ENCODE peak calls at places on chromosomes 2 and 18, in seven cellular contexts. B, R, P, F, O, C and X are unnamed samples.

GRCh38 chr2:15738225-15738546 is 146.5 kb downstream of the DDX1 start:
- DNase-seq in B (no peak), R (no peak), P (no peak), F (no peak), O (no peak), C (no peak), X (no peak)

GRCh38 chr2:36462311-36462710 is 106.7 kb downstream of the CRIM1 start:
- DNase-seq in B (no peak), R (no peak), P (no peak), F (no peak), O (no peak), C (peak), X (no peak)

GRCh38 chr2:237471457-237472186 is 15.4 kb upstream of the MLPH start:
- DNase-seq in B (no peak), R (peak), P (peak), F (no peak), O (no peak), C (peak), X (peak)

GRCh38 chr2:19648583-19648982 is 253.2 kb downstream of the TTC32 start:
- DNase-seq in B (no peak), R (peak), P (peak), F (no peak), O (no peak), C (peak), X (no peak)

GRCh38 chr2:237943395-237944094 is 23.3 kb upstream of the UBE2F start:
- DNase-seq in B (no peak), R (no peak), P (no peak), F (no peak), O (no peak), C (no peak), X (no peak)

GRCh38 chr2:54866868-54867267 is 143.4 kb downstream of the EML6 start:
- DNase-seq in B (no peak), R (no peak), P (no peak), F (no peak), O (no peak), C (no peak), X (no peak)

GRCh38 chr2:199216253-199216652 is 241.5 kb downstream of the SATB2 start:
- DNase-seq in B (no peak), R (no peak), P (no peak), F (no peak), O (no peak), C (no peak), X (no peak)

GRCh38 chr2:226489765-226490164 is 309.9 kb downstream of the IRS1 start:
- DNase-seq in B (peak), R (peak), P (peak), F (no peak), O (no peak), C (peak), X (no peak)

GRCh38 chr18:34122724-34123334 is 101.9 kb downstream of the NOL4 start:
- DNase-seq in B (peak), R (peak), P (peak), F (no peak), O (no peak), C (peak), X (peak)

GRCh38 chr2:102005989-102006885 is 14.5 kb downstream of the IL1R2 start:
- DNase-seq in B (no peak), R (peak), P (peak), F (no peak), O (no peak), C (peak), X (peak)

GRCh38 chr2:177983183-177983788 is 89.3 kb downstream of the PDE11A start:
- DNase-seq in B (peak), R (peak), P (peak), F (no peak), O (no peak), C (peak), X (peak)

GRCh38 chr2:10331702-10332401 is 29.1 kb downstream of the HPCAL1 start:
- DNase-seq in B (no peak), R (no peak), P (no peak), F (no peak), O (peak), C (no peak), X (no peak)

GRCh38 chr2:230921806-230922595 is 3.0 kb downstream of the GPR55 start:
- DNase-seq in B (no peak), R (no peak), P (no peak), F (no peak), O (peak), C (no peak), X (no peak)

GRCh38 chr2:24272907-24273306 is 87.4 kb downstream of the ITSN2 start:
- DNase-seq in B (no peak), R (no peak), P (no peak), F (no peak), O (no peak), C (no peak), X (no peak)

GRCh38 chr2:227717687-227718567 is at the start of gene SLC19A3:
- DNase-seq in B (peak), R (peak), P (peak), F (peak), O (peak), C (peak), X (peak)

GRCh38 chr18:53261241-53261640 is 921.2 kb downstream of the DCC start:
- DNase-seq in B (no peak), R (no peak), P (no peak), F (no peak), O (no peak), C (no peak), X (no peak)

GRCh38 chr2:36329746-36330145 is 25.8 kb upstream of the CRIM1 start:
- DNase-seq in B (no peak), R (peak), P (peak), F (no peak), O (no peak), C (peak), X (no peak)

GRCh38 chr2:11796190-11797171 is 50.0 kb downstream of the LPIN1 start:
- DNase-seq in B (peak), R (peak), P (no peak), F (no peak), O (no peak), C (no peak), X (no peak)

GRCh38 chr2:143034292-143035074 is 94.7 kb upstream of the ARHGAP15 start:
- DNase-seq in B (peak), R (peak), P (peak), F (peak), O (no peak), C (peak), X (peak)

GRCh38 chr2:24731923-24732322 is 61.3 kb downstream of the PTRHD1 start:
- DNase-seq in B (no peak), R (no peak), P (peak), F (no peak), O (no peak), C (no peak), X (no peak)

GRCh38 chr2:95043300-95043786 is 17.8 kb downstream of the MAL start:
- DNase-seq in B (peak), R (peak), P (peak), F (peak), O (no peak), C (peak), X (peak)

GRCh38 chr2:27208486-27209050 is 3.3 kb upstream of the ATRAID start:
- DNase-seq in B (no peak), R (no peak), P (no peak), F (no peak), O (no peak), C (no peak), X (no peak)

GRCh38 chr2:26652361-26653041 is 11.3 kb upstream of the CIB4 start:
- DNase-seq in B (peak), R (peak), P (no peak), F (no peak), O (peak), C (no peak), X (peak)

GRCh38 chr2:9975805-9976447 is 24.4 kb downstream of the GRHL1 start:
- DNase-seq in B (peak), R (peak), P (peak), F (no peak), O (no peak), C (peak), X (peak)

GRCh38 chr2:158923180-158923594 is 45.3 kb upstream of the TANC1 start:
- DNase-seq in B (no peak), R (peak), P (no peak), F (no peak), O (no peak), C (no peak), X (peak)

GRCh38 chr2:20291846-20292408 is 58.7 kb downstream of the PUM2 start:
- DNase-seq in B (no peak), R (peak), P (no peak), F (no peak), O (no peak), C (no peak), X (no peak)

GRCh38 chr2:240559271-240559670 is 886 bp upstream of the DUSP28 start:
- DNase-seq in B (no peak), R (no peak), P (no peak), F (no peak), O (no peak), C (no peak), X (no peak)

GRCh38 chr2:179963626-179964025 is 43.5 kb downstream of the CWC22 start:
- DNase-seq in B (peak), R (peak), P (no peak), F (no peak), O (no peak), C (peak), X (no peak)

GRCh38 chr18:14933049-14933851 is 185.3 kb downstream of the ANKRD30B start:
- DNase-seq in B (no peak), R (no peak), P (no peak), F (no peak), O (no peak), C (no peak), X (no peak)

GRCh38 chr2:12715878-12716249 is 872 bp upstream of the TRIB2 start:
- DNase-seq in B (no peak), R (peak), P (peak), F (peak), O (peak), C (peak), X (peak)

GRCh38 chr18:35580748-35581534 is 599 bp upstream of the GALNT1 start:
- DNase-seq in B (no peak), R (peak), P (peak), F (peak), O (peak), C (peak), X (peak)

DNA sequence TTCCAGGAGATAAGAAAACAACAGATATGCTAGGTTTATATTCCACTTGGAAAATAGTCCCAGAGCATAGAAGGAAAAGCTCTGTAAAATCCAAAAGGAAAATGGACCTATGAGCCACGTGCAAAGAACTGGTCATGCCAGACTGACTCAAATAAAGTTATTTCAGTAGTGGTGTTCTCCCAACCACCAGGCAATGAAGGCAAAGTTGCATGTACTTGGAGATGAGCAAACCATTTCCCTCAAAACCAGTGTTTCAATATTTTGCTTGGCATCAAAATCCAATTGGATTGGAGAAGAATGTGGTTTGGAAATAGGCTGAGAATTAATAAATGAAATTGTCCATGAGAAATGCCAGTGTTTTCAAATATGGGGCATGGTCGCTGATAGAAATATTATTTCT is 237.5 kb downstream of the ICOS start:
- DNase-seq in B (no peak), R (no peak), P (no peak), F (no peak), O (no peak), C (no peak), X (no peak)
- TF ChIP-seq CTCF in B (no peak), R (no peak), P (no peak), F (no peak), O (no peak), C (no peak), X (no peak)

GRCh38 chr18:703660-704018 is 8.8 kb downstream of the ENOSF1 start:
- DNase-seq in B (no peak), R (no peak), P (no peak), F (no peak), O (no peak), C (no peak), X (no peak)

GRCh38 chr18:706438-706837 is 6.0 kb downstream of the ENOSF1 start:
- DNase-seq in B (no peak), R (no peak), P (no peak), F (no peak), O (no peak), C (no peak), X (no peak)

GRCh38 chr18:697771-698170 is 14.7 kb downstream of the ENOSF1 start:
- DNase-seq in B (no peak), R (no peak), P (no peak), F (no peak), O (no peak), C (no peak), X (no peak)

GRCh38 chr18:708096-708495 is 4.3 kb downstream of the ENOSF1 start:
- DNase-seq in B (no peak), R (no peak), P (no peak), F (no peak), O (no peak), C (no peak), X (no peak)

GRCh38 chr18:702957-703659 is 9.3 kb downstream of the ENOSF1 start:
- DNase-seq in B (peak), R (peak), P (peak), F (no peak), O (no peak), C (peak), X (no peak)
- H3K4me3 ChIP-seq in B (peak), R (no peak), P (no peak), F (no peak), O (no peak), C (no peak), X (no peak)

DNA sequence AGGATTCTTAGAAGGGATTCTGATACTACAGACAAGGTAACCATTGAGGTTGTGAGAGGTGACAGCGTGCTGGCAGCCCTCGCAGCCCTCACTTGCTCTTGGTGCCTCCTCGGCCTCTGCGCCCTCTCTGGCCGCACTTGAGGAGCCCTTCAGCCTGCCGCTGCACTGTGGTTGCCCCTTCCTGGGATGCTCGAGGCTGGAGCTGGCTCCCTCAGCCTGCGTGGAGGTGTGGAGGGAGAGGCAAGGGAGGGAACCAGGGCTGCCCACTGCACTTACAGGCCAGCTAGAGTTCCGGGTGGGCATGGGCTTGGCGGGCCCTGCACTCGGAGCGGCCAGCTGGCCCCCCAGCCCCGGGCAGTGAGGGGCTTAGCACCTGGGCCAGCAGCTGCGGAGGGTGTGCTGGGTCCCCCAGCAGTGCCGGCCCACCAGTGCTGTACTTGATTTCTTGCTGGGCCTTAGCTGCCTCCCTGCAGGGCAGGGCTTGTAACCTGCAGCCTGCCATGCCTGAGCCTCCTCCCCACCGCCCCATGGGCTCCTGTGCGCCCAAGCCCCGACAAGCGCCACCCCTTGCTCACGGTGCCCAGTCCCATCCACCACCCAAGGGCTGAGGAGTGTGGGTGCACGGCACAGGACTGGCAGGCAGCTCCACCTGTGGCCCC is 23.9 kb upstream of the RIT2 start:
- DNase-seq in B (no peak), R (no peak), P (no peak), F (no peak), O (no peak), C (no peak), X (no peak)
- TF ChIP-seq CTCF in B (no peak), R (no peak), P (no peak), F (no peak), O (no peak), C (no peak), X (no peak)

DNA sequence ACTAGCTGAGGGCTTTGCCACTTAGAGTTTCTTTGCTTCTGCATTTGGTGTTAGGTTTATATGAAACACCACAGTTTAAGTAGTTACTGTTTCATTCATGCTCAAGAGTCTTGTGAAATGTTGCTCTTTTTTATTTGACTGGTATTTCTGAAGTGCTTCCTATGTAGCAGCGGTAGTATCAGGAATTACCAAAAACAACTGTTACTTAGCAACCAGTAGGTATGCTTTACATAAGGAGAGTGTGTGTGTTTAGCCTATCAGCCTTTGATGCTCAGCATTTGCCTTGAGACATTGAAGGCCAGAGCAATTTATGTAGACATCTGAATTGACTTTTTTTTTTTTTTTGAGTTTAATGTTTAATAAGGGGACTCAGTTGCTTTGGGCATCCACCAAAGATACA is 3.6 kb downstream of the DIS3L2 start:
- DNase-seq in B (no peak), R (no peak), P (no peak), F (no peak), O (no peak), C (no peak), X (no peak)
- H3K4me3 ChIP-seq in B (no peak), R (no peak), P (no peak), F (no peak), O (no peak), C (no peak), X (no peak)

GRCh38 chr2:170771049-170771937 is 1.1 kb downstream of the ERICH2 start:
- DNase-seq in B (no peak), R (no peak), P (no peak), F (peak), O (peak), C (peak), X (peak)
- TF ChIP-seq CTCF in B (no peak), R (no peak), P (peak), F (no peak), O (no peak), C (no peak), X (no peak)

GRCh38 chr2:148022351-148022750 is 1.5 kb downstream of the MBD5 start:
- DNase-seq in B (no peak), R (no peak), P (no peak), F (no peak), O (no peak), C (peak), X (no peak)
- H3K4me3 ChIP-seq in B (peak), R (peak), P (peak), F (peak), O (no peak), C (peak), X (peak)

DNA sequence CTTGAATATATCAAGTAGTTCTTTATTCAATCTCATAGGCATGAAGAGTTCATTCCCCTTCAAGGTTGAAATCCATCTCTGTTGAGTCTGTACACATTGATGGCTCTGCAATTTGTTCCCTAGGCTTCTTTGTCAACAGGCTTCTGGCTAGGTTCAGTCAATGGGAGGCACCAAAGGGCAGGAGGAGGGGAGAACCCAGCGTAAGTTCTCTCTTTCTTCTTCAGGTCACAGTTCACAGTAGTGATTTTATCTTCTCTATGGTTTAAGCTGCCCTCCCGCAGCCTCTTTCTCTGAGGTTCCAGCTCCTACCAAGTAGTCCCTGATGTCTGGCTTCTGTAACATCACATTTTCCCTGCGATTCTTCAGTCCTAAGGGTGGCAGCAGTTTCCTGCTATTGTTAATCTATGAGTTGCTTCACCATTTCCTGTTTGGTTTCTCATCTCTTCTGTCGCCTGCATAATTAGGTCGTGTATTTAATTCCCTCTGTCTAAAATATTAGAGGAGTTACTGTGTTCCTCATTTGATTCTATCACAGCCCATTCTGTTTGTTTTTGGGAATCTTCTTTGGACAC is 107.4 kb downstream of the CPO start:
- DNase-seq in B (no peak), R (peak), P (no peak), F (no peak), O (no peak), C (peak), X (peak)
- TF ChIP-seq CTCF in B (no peak), R (peak), P (peak), F (no peak), O (no peak), C (no peak), X (peak)

GRCh38 chr18:44681039-44681595 is 429 bp downstream of the SETBP1 start:
- DNase-seq in B (no peak), R (no peak), P (no peak), F (no peak), O (no peak), C (no peak), X (no peak)

GRCh38 chr18:44682871-44683221 is 2.2 kb downstream of the SETBP1 start:
- DNase-seq in B (no peak), R (no peak), P (no peak), F (no peak), O (no peak), C (peak), X (no peak)

GRCh38 chr18:44683566-44683965 is 2.9 kb downstream of the SETBP1 start:
- DNase-seq in B (no peak), R (peak), P (no peak), F (no peak), O (no peak), C (no peak), X (no peak)

GRCh38 chr18:44681611-44682010 is 923 bp downstream of the SETBP1 start:
- DNase-seq in B (no peak), R (no peak), P (no peak), F (no peak), O (no peak), C (no peak), X (peak)

GRCh38 chr18:44682181-44682870 is 1.6 kb downstream of the SETBP1 start:
- DNase-seq in B (no peak), R (peak), P (no peak), F (peak), O (no peak), C (peak), X (no peak)
- H3K4me3 ChIP-seq in B (no peak), R (peak), P (peak), F (peak), O (no peak), C (no peak), X (no peak)

GRCh38 chr18:76349067-76349715 is 145.9 kb downstream of the ZNF516 start:
- DNase-seq in B (peak), R (peak), P (peak), F (peak), O (no peak), C (peak), X (peak)
- TF ChIP-seq CTCF in B (peak), R (peak), P (peak), F (peak), O (peak), C (peak), X (peak)

GRCh38 chr2:135874966-135875365 is 1.3 kb downstream of the MCM6 start:
- DNase-seq in B (no peak), R (no peak), P (no peak), F (no peak), O (no peak), C (no peak), X (no peak)
- H3K4me3 ChIP-seq in B (peak), R (peak), P (peak), F (peak), O (no peak), C (peak), X (peak)